ENCODE peak calls at places on chromosomes 11 and 22, in four cellular contexts. E, X, B and Y are unnamed samples.

GRCh38 chr22:44107341-44107740 is 73.4 kb upstream of the PARVG start:
- DNase-seq in B (no peak), X (no peak), E (no peak), Y (no peak)

GRCh38 chr11:132456735-132457328 is 1075.5 kb downstream of the OPCML start:
- DNase-seq in X (no peak), B (no peak), E (no peak), Y (no peak)

GRCh38 chr11:45073575-45074225 is 72.7 kb upstream of the PRDM11 start:
- DNase-seq in B (no peak), X (no peak), E (no peak), Y (no peak)

GRCh38 chr22:36856792-36857135 is 4.0 kb upstream of the NCF4 start:
- DNase-seq in B (no peak), X (no peak), E (no peak), Y (no peak)

GRCh38 chr11:115808351-115808940 is 304.2 kb upstream of the CADM1 start:
- DNase-seq in X (no peak), E (no peak), B (no peak), Y (no peak)

GRCh38 chr11:41449483-41450050 is 9.9 kb downstream of the LRRC4C start:
- DNase-seq in X (no peak), B (no peak), E (no peak), Y (no peak)

GRCh38 chr22:28985581-28986290 is 75.9 kb downstream of the C22orf31 start:
- DNase-seq in E (no peak), B (no peak), X (no peak), Y (no peak)

GRCh38 chr11:15819679-15820286 is 536.6 kb downstream of the SOX6 start:
- DNase-seq in B (peak; percentile 82), E (peak; percentile 13), X (peak; percentile 87), Y (peak; percentile 87)

GRCh38 chr11:48054994-48055291 is 74.6 kb downstream of the PTPRJ start:
- DNase-seq in X (no peak), B (no peak), E (no peak), Y (no peak)

GRCh38 chr11:10599388-10600175 is 31.1 kb upstream of the LYVE1 start:
- DNase-seq in B (no peak), E (no peak), X (peak; percentile 83), Y (no peak)

GRCh38 chr11:130146797-130147196 is 12.8 kb upstream of the ST14 start:
- DNase-seq in B (peak; percentile 46), E (no peak), X (no peak), Y (peak; percentile 43)

GRCh38 chr22:29630180-29630498 is 26.7 kb downstream of the NF2 start:
- DNase-seq in E (no peak), B (no peak), X (no peak), Y (no peak)

GRCh38 chr11:94297967-94298576 is 6.3 kb upstream of the IZUMO1R start:
- DNase-seq in B (no peak), X (no peak), E (no peak), Y (no peak)
- TF ChIP-seq CTCF in B (no peak), X (no peak), E (no peak), Y (no peak)

GRCh38 chr22:49553518-49554295 is 274.0 kb downstream of the BRD1 start:
- DNase-seq in X (no peak), B (no peak), E (no peak), Y (no peak)
- H3K9me3 ChIP-seq in X (no peaks in the 10 kb centered on the region), B (no peaks in the 10 kb centered on the region), E (peaks cover 9% of the 10 kb centered on the region), Y (no peaks in the 10 kb centered on the region)

GRCh38 chr11:86807356-86807755 is 7.0 kb downstream of the PRSS23 start:
- DNase-seq in B (no peak), X (no peak), E (no peak), Y (no peak)
- H3K27ac ChIP-seq in B (no peak overlapping the region), X (no peak overlapping the region), E (no peak overlapping the region), Y (no peak overlapping the region)

DNA sequence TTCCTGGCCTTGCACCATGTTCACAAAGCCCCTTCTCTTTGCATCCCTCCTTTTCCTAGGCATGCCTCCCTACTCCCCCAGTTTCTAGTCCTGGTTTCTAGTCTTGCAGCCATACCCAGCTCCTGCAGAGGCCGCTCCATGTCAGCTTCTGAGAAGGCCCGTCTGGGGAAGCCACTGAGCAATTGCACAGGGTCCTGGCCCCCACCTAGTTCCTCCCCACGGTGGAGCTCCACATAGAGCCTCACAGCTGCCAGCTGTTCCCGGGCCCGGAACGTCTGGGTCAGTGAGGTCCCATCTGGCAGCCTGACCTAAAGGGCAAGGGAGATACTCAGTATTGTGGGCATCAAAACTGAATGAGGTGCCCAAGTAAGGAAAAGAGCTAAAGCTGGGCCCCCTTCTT is 2.2 kb downstream of the UBXN1 start:
- DNase-seq in B (no peak), E (no peak), X (no peak), Y (no peak)
- TF ChIP-seq CTCF in B (no peak), E (no peak), X (no peak), Y (no peak)

DNA sequence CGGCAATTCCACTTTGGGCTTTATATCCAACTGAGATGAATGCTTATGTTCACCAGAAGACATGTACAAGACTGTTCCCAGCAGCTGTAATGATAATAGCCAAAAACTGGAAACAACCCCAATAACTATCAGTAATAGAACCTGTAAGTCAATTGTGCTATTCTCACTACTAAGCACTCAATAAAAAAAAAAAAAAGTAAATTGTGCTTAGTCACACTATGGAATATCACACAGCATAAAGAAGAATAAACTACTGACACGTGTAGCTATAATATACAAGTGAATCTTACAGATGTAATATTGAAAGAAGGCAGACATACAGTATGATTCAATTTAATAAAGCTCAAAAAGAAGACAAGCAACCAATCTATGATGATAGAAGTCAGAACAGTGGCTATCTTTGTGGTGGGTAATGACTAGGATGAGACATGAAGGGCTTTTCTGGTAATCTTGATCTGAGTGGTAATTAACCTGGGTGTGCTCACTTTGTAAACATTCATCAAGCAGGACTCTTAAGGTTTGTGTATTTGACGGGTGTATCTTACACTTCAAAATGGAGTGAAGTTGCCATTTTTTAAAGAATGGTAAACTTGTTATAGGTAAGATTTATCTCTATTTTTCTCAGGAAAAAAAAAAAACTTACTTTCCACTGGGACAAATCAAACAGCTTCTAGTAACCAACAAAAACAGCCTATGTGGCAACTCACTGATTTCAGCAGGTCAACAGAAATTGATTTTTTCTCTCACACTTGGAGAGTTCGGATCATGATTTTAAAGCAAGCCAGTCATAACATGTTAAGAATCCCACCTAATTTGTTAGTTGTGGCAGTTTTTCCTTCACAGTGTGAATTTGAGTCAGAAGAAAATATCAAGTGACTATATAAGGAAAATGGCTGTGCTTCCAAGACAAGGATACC is 84.2 kb downstream of the CCDC83 start:
- DNase-seq in B (no peak), E (no peak), X (no peak), Y (no peak)
- H3K9me3 ChIP-seq in B (no peaks in the 10 kb centered on the region), E (no peaks in the 10 kb centered on the region), X (no peaks in the 10 kb centered on the region), Y (no peaks in the 10 kb centered on the region)

DNA sequence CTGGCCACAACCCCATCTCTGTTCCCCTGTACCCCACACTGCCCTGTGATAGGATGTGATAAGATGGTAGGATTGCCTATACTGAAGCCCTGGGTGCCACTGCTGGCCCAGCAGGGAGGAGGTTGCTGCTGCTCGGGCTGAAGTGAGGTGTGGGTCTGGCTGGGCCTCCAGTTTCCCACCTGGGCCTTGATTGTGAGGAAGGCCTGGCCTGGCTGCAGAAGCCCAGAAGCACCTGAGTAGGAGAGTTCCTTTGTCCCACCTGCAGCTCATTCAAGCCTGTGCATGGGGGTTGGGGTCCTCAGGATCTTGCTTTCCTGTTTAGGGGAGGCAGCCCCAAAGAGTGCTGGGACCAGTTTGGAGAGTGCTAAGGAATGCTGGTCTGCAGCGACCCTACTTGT is 3.3 kb downstream of the ST3GAL4 start:
- DNase-seq in E (no peak), X (no peak), B (no peak), Y (no peak)
- H3K27ac ChIP-seq in E (peak overlapping the region; percentile 95), X (no peak overlapping the region), B (no peak overlapping the region), Y (peak overlapping the region; percentile 87)

DNA sequence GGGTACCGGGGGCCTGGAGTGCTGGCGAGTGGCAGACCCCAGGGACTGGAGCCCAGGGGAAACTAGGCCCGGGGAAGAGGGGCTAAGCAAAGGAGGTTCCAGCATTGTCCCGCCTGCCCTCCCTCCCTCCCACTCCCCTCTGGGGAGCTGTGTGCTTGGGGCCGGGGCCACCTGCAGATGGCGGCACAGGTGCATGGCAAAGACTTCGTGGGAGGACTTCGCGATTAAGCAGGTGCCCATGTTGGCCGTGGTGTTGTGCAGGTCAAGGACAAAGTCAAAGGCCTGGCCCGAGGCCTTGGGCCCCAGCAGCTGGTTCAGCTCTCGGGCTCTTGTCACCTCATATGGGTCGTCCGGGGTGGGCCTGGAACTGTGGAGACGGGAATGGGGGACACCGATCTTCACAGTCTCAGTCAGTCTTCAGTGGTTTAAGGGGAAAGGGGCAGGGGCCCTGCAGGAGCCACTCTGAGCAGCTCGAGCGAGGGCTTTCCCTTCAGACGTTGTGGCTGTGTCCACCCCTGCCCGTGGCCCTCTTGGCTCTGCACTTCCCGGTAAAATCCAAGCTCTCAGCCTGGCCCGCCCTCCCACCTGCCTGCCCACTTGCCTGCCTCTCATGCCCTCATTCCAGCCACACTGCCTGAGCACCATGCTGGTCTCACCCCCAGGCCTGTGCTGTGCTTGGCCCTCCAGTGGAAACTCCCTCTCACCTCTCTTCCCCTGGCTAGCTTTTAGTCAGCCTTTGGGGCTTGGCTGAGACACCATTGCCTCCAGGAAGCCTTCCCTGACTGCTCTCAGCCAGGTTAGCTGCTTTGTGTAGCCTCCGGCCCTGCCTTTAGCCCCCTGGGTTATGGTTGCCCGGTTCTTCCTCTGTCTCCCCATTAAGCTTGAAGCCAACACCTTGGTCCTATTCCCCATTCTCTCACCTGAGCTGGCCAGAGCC is 4.7 kb downstream of the ACY3 start:
- DNase-seq in X (no peak), B (peak; percentile 82), E (no peak), Y (no peak)
- TF ChIP-seq CTCF in X (no peak), B (no peak), E (no peak), Y (no peak)